ENCODE peak calls at places on chromosome 5, in nine cellular contexts. X, L, N, Y, W, B, J, K and R are unnamed samples.

GRCh38 chr5:122805481-122805880 is 30.6 kb downstream of the SNX2 start:
- DNase-seq in K (no peak), J (no peak), W (no peak), X (no peak), N (no peak), Y (peak; percentile 21), L (peak; percentile 61), B (peak; percentile 25), R (no peak)

GRCh38 chr5:25009063-25009462 is 364.3 kb upstream of the CDH10 start:
- DNase-seq in N (no peak), L (no peak), W (no peak), K (no peak), B (no peak), X (no peak), Y (no peak), J (no peak), R (no peak)

GRCh38 chr5:79849486-79850315 is 141.4 kb downstream of the MTX3 start:
- DNase-seq in K (no peak), X (no peak), N (no peak), J (no peak), W (no peak), L (no peak), B (no peak), Y (no peak), R (no peak)

GRCh38 chr5:99640646-99641045 is 711.8 kb upstream of the CHD1 start:
- DNase-seq in L (no peak), N (no peak), J (no peak), X (no peak), Y (no peak), W (no peak), B (no peak), K (no peak), R (no peak)

GRCh38 chr5:142938201-142938600 is 168.0 kb downstream of the ARHGAP26 start:
- DNase-seq in L (no peak), B (no peak), X (no peak), K (no peak), N (no peak), Y (no peak), J (no peak), W (no peak), R (no peak)

GRCh38 chr5:67200809-67201562 is 4.4 kb upstream of the CD180 start:
- DNase-seq in B (no peak), J (no peak), Y (no peak), N (no peak), L (no peak), W (no peak), K (no peak), X (no peak), R (no peak)

GRCh38 chr5:76513486-76513885 is 109.7 kb downstream of the F2RL2 start:
- DNase-seq in Y (no peak), X (no peak), N (no peak), B (no peak), K (no peak), J (no peak), W (no peak), L (no peak), R (no peak)

GRCh38 chr5:119367502-119368237 is 11.9 kb downstream of the TNFAIP8 start:
- DNase-seq in K (no peak), B (peak; percentile 85), N (no peak), W (no peak), Y (no peak), J (no peak), X (no peak), L (peak; percentile 80), R (no peak)

GRCh38 chr5:94508421-94509148 is 109.8 kb downstream of the KIAA0825 start:
- DNase-seq in K (no peak), W (no peak), N (no peak), J (no peak), Y (no peak), X (no peak), L (no peak), B (no peak), R (no peak)

GRCh38 chr5:122262107-122262506 is 49.9 kb upstream of the SNCAIP start:
- DNase-seq in W (no peak), K (no peak), N (no peak), Y (no peak), J (no peak), X (no peak), B (peak; percentile 21), L (peak; percentile 48), R (no peak)

GRCh38 chr5:178330791-178331404 is 98.3 kb upstream of the PHYKPL start:
- DNase-seq in B (no peak), J (no peak), X (no peak), L (peak; percentile 23), N (no peak), Y (no peak), K (peak; percentile 56), W (no peak), R (peak; percentile 23)

GRCh38 chr5:143014017-143014651 is 244.0 kb downstream of the ARHGAP26 start:
- DNase-seq in Y (no peak), B (no peak), L (no peak), N (no peak), X (no peak), W (peak; percentile 12), J (peak; percentile 79), K (no peak), R (no peak)

GRCh38 chr5:68171101-68171558 is 44.4 kb upstream of the PIK3R1 start:
- DNase-seq in Y (no peak), W (no peak), X (peak; percentile 67), B (no peak), N (no peak), K (peak; percentile 42), L (no peak), J (peak; percentile 61), R (peak; percentile 16)

GRCh38 chr5:154648706-154649105 is 106.5 kb upstream of the LARP1 start:
- DNase-seq in K (no peak), W (no peak), X (peak; percentile 73), B (no peak), N (no peak), J (no peak), Y (no peak), L (peak; percentile 18), R (peak; percentile 61)

GRCh38 chr5:98398465-98398864 is 375.0 kb upstream of the RGMB start:
- DNase-seq in N (no peak), X (no peak), L (no peak), J (no peak), K (no peak), Y (no peak), B (no peak), W (no peak), R (peak; percentile 11)

GRCh38 chr5:69364414-69364813 is 4.9 kb downstream of the AK6 start:
- DNase-seq in N (no peak), W (no peak), Y (no peak), K (no peak), X (no peak), L (peak; percentile 17), J (no peak), B (no peak), R (no peak)

GRCh38 chr5:143717400-143717799 is 94.6 kb upstream of the HMHB1 start:
- DNase-seq in W (no peak), J (no peak), B (peak; percentile 63), X (no peak), N (no peak), K (no peak), Y (peak; percentile 82), L (peak; percentile 86), R (no peak)

GRCh38 chr5:103475629-103476240 is 86.9 kb downstream of the NUDT12 start:
- DNase-seq in X (no peak), B (peak; percentile 32), W (no peak), Y (no peak), K (no peak), J (peak; percentile 42), L (peak; percentile 46), N (no peak), R (no peak)

GRCh38 chr5:456351-457194 is 13.6 kb downstream of the EXOC3 start:
- DNase-seq in Y (no peak), K (no peak), N (no peak), B (no peak), L (no peak), W (no peak), J (no peak), X (peak; percentile 40), R (peak; percentile 49)

GRCh38 chr5:121251954-121252353 is 599.7 kb upstream of the FTMT start:
- DNase-seq in W (no peak), L (peak; percentile 94), J (no peak), K (no peak), B (peak; percentile 74), X (no peak), Y (no peak), N (no peak), R (no peak)

GRCh38 chr5:10768304-10768899 is 7.4 kb upstream of the DAP start:
- DNase-seq in J (no peak), K (no peak), L (no peak), N (no peak), X (no peak), W (no peak), Y (no peak), B (no peak), R (no peak)
- TF ChIP-seq CTCF in J (no peak), K (no peak), L (no peak), N (no peak), X (no peak), W (no peak), Y (no peak), B (no peak), R (no peak)

GRCh38 chr5:61860978-61861377 is 445.0 kb upstream of the KIF2A start:
- DNase-seq in X (no peak), K (no peak), W (no peak), L (no peak), N (no peak), B (no peak), Y (no peak), J (peak; percentile 23), R (no peak)
- TF ChIP-seq CTCF in X (no peak), K (no peak), W (no peak), L (no peak), N (no peak), B (no peak), Y (no peak), J (peak; percentile 32), R (no peak)

DNA sequence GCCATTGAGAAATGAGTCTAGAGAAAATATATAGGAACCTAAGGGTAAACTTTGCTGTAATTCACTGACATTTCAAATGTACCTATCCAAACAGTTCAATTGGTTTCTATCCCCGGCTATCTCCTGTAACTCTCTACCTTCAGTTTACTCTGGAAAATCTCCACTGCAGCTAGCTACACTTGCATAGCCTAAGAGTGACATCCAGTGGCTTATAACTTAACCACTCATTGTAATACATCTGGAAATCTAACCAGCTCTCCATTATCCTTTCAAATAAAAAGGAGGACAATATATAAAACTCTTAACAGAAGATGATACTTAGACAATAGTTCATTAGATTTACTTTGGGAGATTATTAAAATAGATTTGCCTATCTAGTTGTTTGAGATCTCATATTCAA is 35.3 kb upstream of the SPDL1 start:
- DNase-seq in J (peak; percentile 45), L (peak; percentile 57), Y (peak; percentile 21), N (no peak), X (no peak), W (no peak), B (peak; percentile 38), K (no peak), R (no peak)
- TF ChIP-seq CTCF in J (peak; percentile 54), L (peak; percentile 40), Y (peak; percentile 63), N (no peak), X (peak; percentile 23), W (peak; percentile 62), B (peak; percentile 66), K (peak; percentile 70), R (no peak)

DNA sequence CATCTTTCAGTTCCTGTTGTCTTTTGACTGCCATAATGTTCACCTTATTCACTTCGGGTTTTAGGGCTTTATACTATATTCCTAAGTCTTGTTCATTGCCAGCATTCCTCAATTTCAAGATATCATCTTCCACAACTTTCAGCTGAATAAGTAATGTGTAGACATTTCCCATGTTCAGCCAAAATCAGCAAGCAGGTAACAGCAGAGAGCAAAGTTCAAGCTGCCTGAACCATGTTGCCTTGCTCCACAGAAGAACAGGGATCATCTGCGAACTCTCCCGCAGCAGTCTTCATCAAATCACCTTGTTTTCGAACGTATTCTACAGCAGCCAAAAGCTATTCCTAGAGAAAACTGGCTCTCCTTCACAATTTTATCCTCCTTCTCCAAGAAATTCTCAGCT is 95.3 kb upstream of the CCDC112 start:
- DNase-seq in L (no peak), X (no peak), N (no peak), J (no peak), Y (no peak), K (no peak), B (no peak), W (no peak), R (no peak)
- TF ChIP-seq CTCF in L (no peak), X (no peak), N (no peak), J (no peak), Y (no peak), K (no peak), B (no peak), W (no peak), R (no peak)